ENCODE peak calls at places on chromosome 19, in eight cellular contexts. One of them, this sample, is unnamed.

GRCh38 chr19:10112895-10113591 is 1.6 kb downstream of the P2RY11 start:
- DNase-seq in IMR-90: no peak
- DNase-seq in Peyer's patch: peak
- DNase-seq in breast epithelium: no peak
- DNase-seq in A549: peak
- DNase-seq in H54: no peak
- DNase-seq in endothelial cell of umbilical vein: no peak
- DNase-seq in body of pancreas: peak
- DNase-seq in this sample: no peak

GRCh38 chr19:33780251-33780650 is 16.4 kb upstream of the KCTD15 start:
- DNase-seq in H54: no peak
- DNase-seq in IMR-90: no peak
- DNase-seq in endothelial cell of umbilical vein: no peak
- DNase-seq in breast epithelium: no peak
- DNase-seq in A549: no peak
- DNase-seq in Peyer's patch: no peak
- DNase-seq in body of pancreas: no peak
- DNase-seq in this sample: no peak

GRCh38 chr19:17579523-17580244 is 24.2 kb downstream of the COLGALT1 start:
- DNase-seq in breast epithelium: no peak
- DNase-seq in Peyer's patch: peak
- DNase-seq in IMR-90: peak
- DNase-seq in endothelial cell of umbilical vein: peak
- DNase-seq in body of pancreas: no peak
- DNase-seq in A549: peak
- DNase-seq in H54: peak
- DNase-seq in this sample: peak

GRCh38 chr19:43675269-43675879 is 5.4 kb upstream of the PLAUR start:
- DNase-seq in IMR-90: peak
- DNase-seq in Peyer's patch: peak
- DNase-seq in H54: peak
- DNase-seq in breast epithelium: peak
- DNase-seq in A549: peak
- DNase-seq in body of pancreas: peak
- DNase-seq in endothelial cell of umbilical vein: peak
- DNase-seq in this sample: no peak

GRCh38 chr19:40335855-40336700 is 12.1 kb downstream of the C19orf47 start:
- DNase-seq in Peyer's patch: no peak
- DNase-seq in body of pancreas: no peak
- DNase-seq in breast epithelium: no peak
- DNase-seq in A549: no peak
- DNase-seq in endothelial cell of umbilical vein: no peak
- DNase-seq in IMR-90: no peak
- DNase-seq in H54: peak
- DNase-seq in this sample: no peak

GRCh38 chr19:19217110-19217509 is 5.4 kb downstream of the NCAN start:
- DNase-seq in breast epithelium: no peak
- DNase-seq in endothelial cell of umbilical vein: no peak
- DNase-seq in IMR-90: peak
- DNase-seq in Peyer's patch: no peak
- DNase-seq in H54: no peak
- DNase-seq in body of pancreas: no peak
- DNase-seq in A549: peak
- DNase-seq in this sample: no peak

GRCh38 chr19:13451596-13451995 is 54.7 kb downstream of the CACNA1A start:
- DNase-seq in Peyer's patch: no peak
- DNase-seq in IMR-90: no peak
- DNase-seq in body of pancreas: no peak
- DNase-seq in H54: no peak
- DNase-seq in endothelial cell of umbilical vein: no peak
- DNase-seq in A549: no peak
- DNase-seq in breast epithelium: no peak
- DNase-seq in this sample: no peak

GRCh38 chr19:42846597-42846996 is 32.9 kb downstream of the PSG1 start:
- DNase-seq in body of pancreas: no peak
- DNase-seq in H54: no peak
- DNase-seq in Peyer's patch: no peak
- DNase-seq in endothelial cell of umbilical vein: no peak
- DNase-seq in A549: no peak
- DNase-seq in breast epithelium: no peak
- DNase-seq in IMR-90: peak
- DNase-seq in this sample: no peak

GRCh38 chr19:710767-711166 is 2.0 kb downstream of the PALM start:
- DNase-seq in A549: no peak
- DNase-seq in H54: no peak
- DNase-seq in endothelial cell of umbilical vein: no peak
- DNase-seq in IMR-90: no peak
- DNase-seq in breast epithelium: no peak
- DNase-seq in body of pancreas: no peak
- DNase-seq in Peyer's patch: no peak
- DNase-seq in this sample: no peak

GRCh38 chr19:34145741-34146202 is 26.5 kb upstream of the LSM14A start:
- DNase-seq in IMR-90: peak
- DNase-seq in H54: peak
- DNase-seq in breast epithelium: no peak
- DNase-seq in body of pancreas: peak
- DNase-seq in Peyer's patch: peak
- DNase-seq in endothelial cell of umbilical vein: peak
- DNase-seq in A549: peak
- DNase-seq in this sample: no peak

GRCh38 chr19:46049597-46049996 is 8.8 kb upstream of the IGFL4 start:
- DNase-seq in A549: no peak
- DNase-seq in breast epithelium: no peak
- DNase-seq in Peyer's patch: no peak
- DNase-seq in IMR-90: no peak
- DNase-seq in H54: no peak
- DNase-seq in body of pancreas: no peak
- DNase-seq in endothelial cell of umbilical vein: no peak
- DNase-seq in this sample: no peak

GRCh38 chr19:32373614-32374295 is 28.3 kb downstream of the ZNF507 start:
- DNase-seq in Peyer's patch: peak
- DNase-seq in IMR-90: peak
- DNase-seq in A549: peak
- DNase-seq in endothelial cell of umbilical vein: peak
- DNase-seq in body of pancreas: peak
- DNase-seq in breast epithelium: no peak
- DNase-seq in H54: peak
- DNase-seq in this sample: no peak

GRCh38 chr19:48992571-48993174 is 436 bp downstream of the GYS1 start:
- DNase-seq in body of pancreas: no peak
- DNase-seq in Peyer's patch: peak
- DNase-seq in H54: no peak
- DNase-seq in IMR-90: no peak
- DNase-seq in endothelial cell of umbilical vein: no peak
- DNase-seq in breast epithelium: no peak
- DNase-seq in A549: no peak
- DNase-seq in this sample: no peak

GRCh38 chr19:37977391-37977790 is 70.4 kb downstream of the SIPA1L3 start:
- DNase-seq in IMR-90: no peak
- DNase-seq in H54: no peak
- DNase-seq in Peyer's patch: no peak
- DNase-seq in breast epithelium: no peak
- DNase-seq in body of pancreas: no peak
- DNase-seq in A549: no peak
- DNase-seq in endothelial cell of umbilical vein: no peak
- DNase-seq in this sample: no peak

GRCh38 chr19:33247441-33247819 is 21.8 kb upstream of the SLC7A10 start:
- DNase-seq in Peyer's patch: no peak
- DNase-seq in body of pancreas: no peak
- DNase-seq in H54: no peak
- DNase-seq in A549: no peak
- DNase-seq in endothelial cell of umbilical vein: no peak
- DNase-seq in IMR-90: no peak
- DNase-seq in breast epithelium: no peak
- DNase-seq in this sample: no peak

GRCh38 chr19:51296331-51297093 is 14.9 kb upstream of the IGLON5 start:
- DNase-seq in breast epithelium: no peak
- DNase-seq in Peyer's patch: no peak
- DNase-seq in body of pancreas: no peak
- DNase-seq in H54: no peak
- DNase-seq in A549: peak
- DNase-seq in IMR-90: no peak
- DNase-seq in endothelial cell of umbilical vein: no peak
- DNase-seq in this sample: no peak

GRCh38 chr19:50344661-50345318 is 15.6 kb upstream of the KCNC3 start:
- DNase-seq in breast epithelium: no peak
- DNase-seq in IMR-90: no peak
- DNase-seq in endothelial cell of umbilical vein: no peak
- DNase-seq in body of pancreas: no peak
- DNase-seq in Peyer's patch: peak
- DNase-seq in A549: no peak
- DNase-seq in H54: no peak
- DNase-seq in this sample: no peak

GRCh38 chr19:18153555-18154134 is 682 bp downstream of the PIK3R2 start:
- DNase-seq in endothelial cell of umbilical vein: no peak
- DNase-seq in Peyer's patch: peak
- DNase-seq in breast epithelium: no peak
- DNase-seq in body of pancreas: peak
- DNase-seq in H54: no peak
- DNase-seq in IMR-90: no peak
- DNase-seq in A549: no peak
- DNase-seq in this sample: no peak

GRCh38 chr19:47598407-47599349 is 10.3 kb upstream of the BICRA start:
- DNase-seq in body of pancreas: peak
- DNase-seq in A549: peak
- DNase-seq in endothelial cell of umbilical vein: peak
- DNase-seq in IMR-90: peak
- DNase-seq in breast epithelium: no peak
- DNase-seq in H54: peak
- DNase-seq in Peyer's patch: peak
- DNase-seq in this sample: peak

GRCh38 chr19:11444059-11444458 is 8.6 kb downstream of the PRKCSH start:
- DNase-seq in endothelial cell of umbilical vein: no peak
- DNase-seq in breast epithelium: no peak
- DNase-seq in IMR-90: no peak
- DNase-seq in Peyer's patch: no peak
- DNase-seq in A549: no peak
- DNase-seq in H54: no peak
- DNase-seq in body of pancreas: no peak
- DNase-seq in this sample: no peak

GRCh38 chr19:47176627-47177090 is 46.0 kb downstream of the SAE1 start:
- DNase-seq in H54: no peak
- DNase-seq in Peyer's patch: no peak
- DNase-seq in A549: no peak
- DNase-seq in breast epithelium: no peak
- DNase-seq in body of pancreas: no peak
- DNase-seq in IMR-90: peak
- DNase-seq in endothelial cell of umbilical vein: peak
- DNase-seq in this sample: no peak

DNA sequence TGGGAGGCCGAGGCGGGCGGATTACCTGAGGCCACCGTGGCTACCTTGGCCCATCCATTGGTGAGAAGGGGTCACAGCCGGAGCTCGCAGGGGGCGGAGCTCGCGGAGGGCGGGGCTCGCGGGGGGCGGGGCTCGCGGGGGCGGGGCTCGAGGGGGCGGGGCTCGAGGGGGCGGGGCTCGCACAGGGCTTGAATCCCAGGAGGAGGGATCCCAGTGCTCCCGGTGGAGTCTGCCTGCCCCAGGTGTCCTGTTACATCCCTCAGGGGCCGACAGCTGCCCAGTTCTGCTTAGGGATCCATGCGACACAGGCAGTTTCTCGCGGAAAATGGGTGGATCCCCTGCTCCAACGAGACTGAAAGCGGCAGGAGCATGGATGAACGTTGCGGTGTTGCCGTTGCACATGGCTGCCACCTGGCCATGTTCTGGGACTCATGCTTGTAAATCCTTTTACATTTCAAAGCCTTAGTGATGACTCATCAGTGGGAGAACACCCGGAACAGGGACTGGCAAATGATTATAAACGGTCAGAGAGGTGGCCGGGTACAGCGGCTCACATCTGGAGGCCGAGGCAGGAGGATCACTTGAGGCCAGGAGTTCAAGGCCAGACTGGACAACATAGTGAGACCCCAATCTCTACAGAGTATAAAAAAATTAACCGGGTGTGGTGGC is 25.1 kb downstream of the TMPRSS9 start:
- DNase-seq in IMR-90: peak
- DNase-seq in endothelial cell of umbilical vein: peak
- DNase-seq in breast epithelium: peak
- DNase-seq in A549: peak
- DNase-seq in body of pancreas: peak
- DNase-seq in H54: peak
- DNase-seq in Peyer's patch: peak
- DNase-seq in this sample: no peak
- TF ChIP-seq POLR2A in IMR-90: no peak
- TF ChIP-seq POLR2A in endothelial cell of umbilical vein: no peak
- TF ChIP-seq POLR2A in breast epithelium: no peak
- TF ChIP-seq POLR2A in A549: no peak
- TF ChIP-seq POLR2A in body of pancreas: no peak
- TF ChIP-seq POLR2A in H54: no peak
- TF ChIP-seq POLR2A in Peyer's patch: no peak
- TF ChIP-seq POLR2A in this sample: no peak

GRCh38 chr19:29941828-29942403 is at the start of gene URI1:
- DNase-seq in IMR-90: peak
- DNase-seq in H54: peak
- DNase-seq in breast epithelium: peak
- DNase-seq in endothelial cell of umbilical vein: peak
- DNase-seq in A549: peak
- DNase-seq in body of pancreas: peak
- DNase-seq in Peyer's patch: peak
- DNase-seq in this sample: peak
- TF ChIP-seq POLR2A in IMR-90: no peak
- TF ChIP-seq POLR2A in H54: peak
- TF ChIP-seq POLR2A in breast epithelium: no peak
- TF ChIP-seq POLR2A in endothelial cell of umbilical vein: peak
- TF ChIP-seq POLR2A in A549: peak
- TF ChIP-seq POLR2A in body of pancreas: peak
- TF ChIP-seq POLR2A in Peyer's patch: peak
- TF ChIP-seq POLR2A in this sample: no peak

GRCh38 chr19:41426952-41427646 is at the start of gene B3GNT8:
- DNase-seq in Peyer's patch: peak
- DNase-seq in IMR-90: peak
- DNase-seq in breast epithelium: peak
- DNase-seq in A549: no peak
- DNase-seq in endothelial cell of umbilical vein: peak
- DNase-seq in H54: no peak
- DNase-seq in body of pancreas: peak
- DNase-seq in this sample: peak
- TF ChIP-seq POLR2A in Peyer's patch: peak
- TF ChIP-seq POLR2A in IMR-90: no peak
- TF ChIP-seq POLR2A in breast epithelium: no peak
- TF ChIP-seq POLR2A in A549: no peak
- TF ChIP-seq POLR2A in endothelial cell of umbilical vein: peak
- TF ChIP-seq POLR2A in H54: no peak
- TF ChIP-seq POLR2A in body of pancreas: peak
- TF ChIP-seq POLR2A in this sample: no peak

DNA sequence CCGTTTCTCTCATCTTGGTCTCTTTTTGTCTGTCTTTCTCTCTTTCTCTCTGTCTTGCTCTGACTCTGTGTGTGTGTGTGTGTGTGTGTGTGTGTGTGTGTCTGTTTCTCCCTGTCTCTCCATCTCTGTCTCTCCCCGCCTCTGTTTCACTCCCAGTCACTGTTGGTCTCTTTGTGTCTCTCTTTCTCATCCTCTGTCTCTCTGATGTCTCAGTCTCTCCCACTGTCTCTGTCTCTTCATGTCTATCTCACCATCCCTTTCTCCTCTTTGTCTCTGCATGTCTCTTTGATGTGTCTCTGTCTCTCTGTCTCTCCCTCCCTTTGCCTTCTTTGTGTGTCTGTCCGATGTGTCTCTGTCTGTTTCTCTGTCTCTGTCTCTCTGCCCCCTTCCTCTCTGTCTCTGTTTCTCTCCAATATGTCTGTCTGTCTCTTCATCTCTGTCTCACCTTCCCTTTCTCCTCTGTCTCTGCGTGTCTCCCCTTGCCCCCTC is 2.5 kb downstream of the NFIC start:
- DNase-seq in endothelial cell of umbilical vein: no peak
- DNase-seq in IMR-90: peak
- DNase-seq in breast epithelium: no peak
- DNase-seq in A549: no peak
- DNase-seq in Peyer's patch: no peak
- DNase-seq in body of pancreas: no peak
- DNase-seq in H54: no peak
- DNase-seq in this sample: no peak
- TF ChIP-seq POLR2A in endothelial cell of umbilical vein: no peak
- TF ChIP-seq POLR2A in IMR-90: no peak
- TF ChIP-seq POLR2A in breast epithelium: no peak
- TF ChIP-seq POLR2A in A549: no peak
- TF ChIP-seq POLR2A in Peyer's patch: no peak
- TF ChIP-seq POLR2A in body of pancreas: no peak
- TF ChIP-seq POLR2A in H54: no peak
- TF ChIP-seq POLR2A in this sample: no peak

This sample was measured in lower leg skin.